ENCODE peak calls at places on chromosomes 2 and 18, in five cellular contexts. M is HFFc6, N is NCI-H774, J is RCC 7860, R is AG10803. E is an unnamed sample.

GRCh38 chr2:76491503-76491902 is 780.8 kb upstream of the GCFC2 start:
- DNase-seq in R (no peak), N (no peak), M (no peak), J (no peak), E (no peak)

GRCh38 chr18:3595282-3596273 is 145.6 kb downstream of the TGIF1 start:
- DNase-seq in R (peak), J (peak), M (peak), N (no peak), E (peak)

GRCh38 chr18:77671456-77672167 is 422.0 kb downstream of the GALR1 start:
- DNase-seq in N (peak), J (no peak), M (no peak), R (no peak), E (no peak)

GRCh38 chr2:205734436-205734835 is 52.1 kb downstream of the NRP2 start:
- DNase-seq in M (peak), J (peak), N (no peak), R (peak), E (peak)

GRCh38 chr2:34234823-34235222 is 635.7 kb upstream of the FAM98A start:
- DNase-seq in M (no peak), R (no peak), J (no peak), N (no peak), E (no peak)

GRCh38 chr18:74456409-74457042 is 582 bp downstream of the DIPK1C start:
- DNase-seq in M (no peak), R (no peak), N (no peak), J (no peak), E (no peak)

GRCh38 chr2:207950761-207951114 is 74.6 kb downstream of the PLEKHM3 start:
- DNase-seq in J (no peak), M (no peak), N (no peak), R (no peak), E (no peak)

GRCh38 chr2:127614246-127614645 is 31.7 kb upstream of the GPR17 start:
- DNase-seq in J (no peak), R (no peak), N (no peak), M (no peak), E (no peak)

GRCh38 chr2:108917526-108917925 is 71.5 kb downstream of the EDAR start:
- DNase-seq in J (no peak), N (no peak), R (no peak), M (no peak), E (no peak)

E was measured in Caki2.